ENCODE peak calls at places on chromosomes 7 and 10, in eight cellular contexts. X is dorsolateral prefrontal cortex; B is GM10248; L is esophagus squamous epithelium; A is activated CD4-positive, CD25-positive, alpha-beta regulatory T cell; R is H9; O is kidney; Z is mesothelial cell of epicardium. G is an unnamed sample.

GRCh38 chr7:98867271-98867701 is 2.5 kb downstream of the TMEM130 start:
- DNase-seq in L (no peak), Z (no peak), B (peak), A (no peak), X (peak), R (no peak), O (no peak), G (no peak)

GRCh38 chr10:129161184-129161583 is 305.9 kb upstream of the MGMT start:
- DNase-seq in O (no peak), B (no peak), R (peak), Z (no peak), X (no peak), A (no peak), L (no peak), G (no peak)

GRCh38 chr7:92925876-92926696 is 89.7 kb upstream of the CDK6 start:
- DNase-seq in X (no peak), R (peak), O (peak), A (no peak), L (no peak), Z (no peak), B (no peak), G (no peak)

GRCh38 chr7:125567686-125568085 is 638.1 kb upstream of the POT1 start:
- DNase-seq in L (no peak), Z (no peak), A (no peak), X (no peak), R (no peak), B (no peak), O (no peak), G (no peak)

GRCh38 chr7:140358024-140358770 is 40.1 kb downstream of the SLC37A3 start:
- DNase-seq in X (no peak), Z (no peak), L (no peak), O (no peak), R (no peak), A (no peak), B (no peak), G (no peak)

GRCh38 chr7:14085901-14086300 is 96.4 kb upstream of the ETV1 start:
- DNase-seq in B (no peak), A (no peak), R (no peak), L (no peak), X (no peak), O (no peak), Z (no peak), G (no peak)

GRCh38 chr7:139108256-139109187 is 998 bp downstream of the ZC3HAV1 start:
- DNase-seq in L (no peak), O (peak), R (peak), X (no peak), B (peak), A (peak), Z (peak), G (no peak)

GRCh38 chr10:79127151-79127961 is 58.6 kb downstream of the ZMIZ1 start:
- DNase-seq in Z (no peak), B (no peak), L (no peak), A (no peak), X (no peak), O (peak), R (peak), G (no peak)

GRCh38 chr10:117537436-117537903 is 5.1 kb upstream of the EMX2 start:
- DNase-seq in B (peak), O (no peak), R (peak), X (no peak), L (no peak), Z (peak), A (no peak), G (no peak)

G was measured in substantia nigra.